ENCODE peak calls at places on chromosome 1, in four cellular contexts. One of them, this sample, is unnamed.
A peak's percentile ranks its signal among the peaks of the same experiment; 100 is the strongest.

GRCh38 chr1:40753142-40753882 is 30.3 kb upstream of the KCNQ4 start:
- DNase-seq in amniotic stem cell: no peak
- DNase-seq in aorta: no peak
- DNase-seq in stimulated activated CD4-positive, alpha-beta T cell treated with anti-CD3 and anti-CD28 coated beads, Interleukin-12 subunit alpha, Interleukin-12 subunit beta, amount 100 ng/mL, for 48 hours: no peak
- DNase-seq in this sample: no peak

GRCh38 chr1:76106719-76107235 is 32.2 kb downstream of the ST6GALNAC3 start:
- DNase-seq in amniotic stem cell: no peak
- DNase-seq in aorta: no peak
- DNase-seq in stimulated activated CD4-positive, alpha-beta T cell treated with anti-CD3 and anti-CD28 coated beads, Interleukin-12 subunit alpha, Interleukin-12 subunit beta, amount 100 ng/mL, for 48 hours: no peak
- DNase-seq in this sample: no peak

GRCh38 chr1:213986020-213986924 is 1.5 kb upstream of the PROX1 start:
- DNase-seq in amniotic stem cell: no peak
- DNase-seq in aorta: no peak
- DNase-seq in stimulated activated CD4-positive, alpha-beta T cell treated with anti-CD3 and anti-CD28 coated beads, Interleukin-12 subunit alpha, Interleukin-12 subunit beta, amount 100 ng/mL, for 48 hours: no peak
- DNase-seq in this sample: no peak

GRCh38 chr1:219812491-219813221 is 115.7 kb downstream of the SLC30A10 start:
- DNase-seq in amniotic stem cell: peak; percentile 38
- DNase-seq in aorta: no peak
- DNase-seq in stimulated activated CD4-positive, alpha-beta T cell treated with anti-CD3 and anti-CD28 coated beads, Interleukin-12 subunit alpha, Interleukin-12 subunit beta, amount 100 ng/mL, for 48 hours: peak; percentile 0
- DNase-seq in this sample: peak; percentile 62

GRCh38 chr1:28258628-28259251 is 578 bp upstream of the SESN2 start:
- DNase-seq in aorta: no peak
- DNase-seq in stimulated activated CD4-positive, alpha-beta T cell treated with anti-CD3 and anti-CD28 coated beads, Interleukin-12 subunit alpha, Interleukin-12 subunit beta, amount 100 ng/mL, for 48 hours: no peak
- DNase-seq in amniotic stem cell: no peak
- DNase-seq in this sample: no peak

GRCh38 chr1:46757256-46757955 is 38.5 kb upstream of the EFCAB14 start:
- DNase-seq in aorta: no peak
- DNase-seq in amniotic stem cell: no peak
- DNase-seq in stimulated activated CD4-positive, alpha-beta T cell treated with anti-CD3 and anti-CD28 coated beads, Interleukin-12 subunit alpha, Interleukin-12 subunit beta, amount 100 ng/mL, for 48 hours: no peak
- DNase-seq in this sample: no peak

GRCh38 chr1:15974855-15975254 is 1.0 kb downstream of the ZBTB17 start:
- DNase-seq in stimulated activated CD4-positive, alpha-beta T cell treated with anti-CD3 and anti-CD28 coated beads, Interleukin-12 subunit alpha, Interleukin-12 subunit beta, amount 100 ng/mL, for 48 hours: no peak
- DNase-seq in aorta: no peak
- DNase-seq in amniotic stem cell: no peak
- DNase-seq in this sample: no peak

GRCh38 chr1:2121071-2121691 is 71.0 kb downstream of the PRKCZ start:
- DNase-seq in stimulated activated CD4-positive, alpha-beta T cell treated with anti-CD3 and anti-CD28 coated beads, Interleukin-12 subunit alpha, Interleukin-12 subunit beta, amount 100 ng/mL, for 48 hours: no peak
- DNase-seq in aorta: peak; percentile 17
- DNase-seq in amniotic stem cell: no peak
- DNase-seq in this sample: no peak

GRCh38 chr1:33425900-33426299 is 5.0 kb downstream of the PHC2 start:
- DNase-seq in aorta: no peak
- DNase-seq in amniotic stem cell: no peak
- DNase-seq in stimulated activated CD4-positive, alpha-beta T cell treated with anti-CD3 and anti-CD28 coated beads, Interleukin-12 subunit alpha, Interleukin-12 subunit beta, amount 100 ng/mL, for 48 hours: no peak
- DNase-seq in this sample: no peak

GRCh38 chr1:76203132-76203531 is 128.6 kb downstream of the ST6GALNAC3 start:
- DNase-seq in stimulated activated CD4-positive, alpha-beta T cell treated with anti-CD3 and anti-CD28 coated beads, Interleukin-12 subunit alpha, Interleukin-12 subunit beta, amount 100 ng/mL, for 48 hours: no peak
- DNase-seq in aorta: no peak
- DNase-seq in amniotic stem cell: no peak
- DNase-seq in this sample: no peak

GRCh38 chr1:176897350-176898236 is 266.9 kb downstream of the ASTN1 start:
- DNase-seq in stimulated activated CD4-positive, alpha-beta T cell treated with anti-CD3 and anti-CD28 coated beads, Interleukin-12 subunit alpha, Interleukin-12 subunit beta, amount 100 ng/mL, for 48 hours: peak; percentile 31
- DNase-seq in amniotic stem cell: peak; percentile 6
- DNase-seq in aorta: no peak
- DNase-seq in this sample: peak; percentile 71

GRCh38 chr1:108897865-108898720 is 21.3 kb downstream of the GPSM2 start:
- DNase-seq in aorta: no peak
- DNase-seq in amniotic stem cell: peak; percentile 37
- DNase-seq in stimulated activated CD4-positive, alpha-beta T cell treated with anti-CD3 and anti-CD28 coated beads, Interleukin-12 subunit alpha, Interleukin-12 subunit beta, amount 100 ng/mL, for 48 hours: no peak
- DNase-seq in this sample: peak; percentile 45